ENCODE peak calls at places on chromosome 10, in four cellular contexts. T is endodermal cell, Q is HTR-8/SVneo, I is AG09319. W is an unnamed sample.

GRCh38 chr10:113165643-113166042 is 215.6 kb downstream of the TCF7L2 start:
- DNase-seq in I (no peak), Q (no peak), T (peak; percentile 58), W (peak; percentile 69)

GRCh38 chr10:104323721-104324686 is 14.3 kb downstream of the ITPRIP start:
- DNase-seq in T (peak; percentile 45), I (no peak), Q (no peak), W (peak; percentile 40)

GRCh38 chr10:98920807-98921206 is 314.8 kb downstream of the HPSE2 start:
- DNase-seq in Q (no peak), T (no peak), I (no peak), W (no peak)

GRCh38 chr10:130439796-130440195 is 303.6 kb downstream of the GLRX3 start:
- DNase-seq in Q (no peak), I (no peak), T (peak; percentile 20), W (no peak)

GRCh38 chr10:77620731-77621130 is 16.9 kb downstream of the KCNMA1 start:
- DNase-seq in T (no peak), I (no peak), Q (no peak), W (no peak)

GRCh38 chr10:75853085-75853484 is 421.7 kb downstream of the LRMDA start:
- DNase-seq in I (no peak), Q (no peak), T (no peak), W (no peak)

GRCh38 chr10:71028066-71028465 is 139.7 kb upstream of the PCBD1 start:
- DNase-seq in T (no peak), I (no peak), Q (no peak), W (no peak)

GRCh38 chr10:101031796-101032636 is 982 bp downstream of the SFXN3 start:
- DNase-seq in Q (peak; percentile 56), T (peak; percentile 90), I (no peak), W (peak; percentile 89)

GRCh38 chr10:4343798-4344370 is 482.1 kb upstream of the AKR1E2 start:
- DNase-seq in I (no peak), Q (no peak), T (no peak), W (no peak)

GRCh38 chr10:30542001-30542861 is 87.3 kb downstream of the LYZL2 start:
- DNase-seq in I (no peak), T (no peak), Q (no peak), W (no peak)

GRCh38 chr10:99595770-99596465 is 24.3 kb downstream of the SLC25A28 start:
- DNase-seq in Q (no peak), I (no peak), T (peak; percentile 81), W (no peak)

GRCh38 chr10:46298346-46299266 is 11.8 kb downstream of the ANTXRL start:
- DNase-seq in T (no peak), I (no peak), Q (no peak), W (no peak)

GRCh38 chr10:102919237-102919959 is 1.3 kb downstream of the CNNM2 start:
- DNase-seq in Q (no peak), I (no peak), T (peak; percentile 76), W (peak; percentile 55)

GRCh38 chr10:66782776-66783175 is 143.1 kb upstream of the LRRTM3 start:
- DNase-seq in Q (no peak), I (no peak), T (no peak), W (no peak)

GRCh38 chr10:60513281-60513680 is 123.6 kb upstream of the ANK3 start:
- DNase-seq in T (no peak), Q (no peak), I (no peak), W (no peak)

GRCh38 chr10:49700997-49701396 is 21.5 kb downstream of the C10orf53 start:
- DNase-seq in Q (no peak), I (no peak), T (peak; percentile 76), W (peak; percentile 67)

GRCh38 chr10:3783721-3784432 is 1.1 kb downstream of the KLF6 start:
- DNase-seq in T (peak; percentile 82), I (peak; percentile 83), Q (no peak), W (peak; percentile 75)

GRCh38 chr10:123614888-123615287 is 51.3 kb upstream of the GPR26 start:
- DNase-seq in Q (peak; percentile 10), T (peak; percentile 97), I (peak; percentile 11), W (peak; percentile 71)

GRCh38 chr10:42869977-42870350 is 87.4 kb downstream of the BMS1 start:
- DNase-seq in T (no peak), Q (no peak), I (no peak), W (no peak)

GRCh38 chr10:73790886-73791625 is 5.7 kb downstream of the ZSWIM8 start:
- DNase-seq in I (no peak), T (no peak), Q (no peak), W (no peak)

GRCh38 chr10:74977913-74978847 is 133.3 kb upstream of the SAMD8 start:
- DNase-seq in T (no peak), I (no peak), Q (no peak), W (no peak)

GRCh38 chr10:63588436-63589180 is 67.4 kb downstream of the REEP3 start:
- DNase-seq in Q (no peak), T (no peak), I (no peak), W (no peak)

GRCh38 chr10:60778978-60779668 is 845 bp downstream of the CDK1 start:
- DNase-seq in T (no peak), Q (no peak), I (no peak), W (no peak)

GRCh38 chr10:34967411-34967880 is 122.7 kb downstream of the CUL2 start:
- DNase-seq in I (peak; percentile 43), Q (no peak), T (no peak), W (no peak)

GRCh38 chr10:15254808-15255655 is 86.5 kb upstream of the NMT2 start:
- DNase-seq in Q (no peak), I (no peak), T (peak; percentile 70), W (peak; percentile 66)

GRCh38 chr10:79022565-79023488 is 45.9 kb upstream of the ZMIZ1 start:
- DNase-seq in T (peak; percentile 88), Q (no peak), I (no peak), W (peak; percentile 96)

GRCh38 chr10:24417053-24417452 is 208.1 kb downstream of the KIAA1217 start:
- DNase-seq in T (no peak), Q (no peak), I (no peak), W (no peak)

W was measured in H7.